ENCODE peak calls at places on chromosomes 3 and 15, in four cellular contexts. A, I, H and U are unnamed samples.

GRCh38 chr3:84836961-84837360 is 121.8 kb upstream of the CADM2 start:
- DNase-seq in A (no peak), I (no peak), H (no peak), U (peak)

GRCh38 chr15:80489030-80489594 is 84.9 kb downstream of the ARNT2 start:
- DNase-seq in A (no peak), I (no peak), H (no peak), U (no peak)

GRCh38 chr3:108645364-108645763 is 55.8 kb downstream of the DZIP3 start:
- DNase-seq in A (no peak), I (no peak), H (no peak), U (no peak)

GRCh38 chr15:60682615-60683014 is 203.7 kb upstream of the ICE2 start:
- DNase-seq in A (no peak), I (no peak), H (no peak), U (no peak)

GRCh38 chr3:6803652-6804051 is 57.3 kb upstream of the GRM7 start:
- DNase-seq in A (no peak), I (no peak), H (no peak), U (no peak)

GRCh38 chr3:24199775-24200247 is 254.7 kb downstream of the NR1D2 start:
- DNase-seq in A (no peak), I (no peak), H (no peak), U (no peak)

GRCh38 chr3:194664857-194665256 is 7.1 kb downstream of the LSG1 start:
- DNase-seq in A (no peak), I (no peak), H (no peak), U (no peak)

GRCh38 chr3:98333989-98334606 is 19.6 kb upstream of the OR5K4 start:
- DNase-seq in A (no peak), I (no peak), H (no peak), U (no peak)

GRCh38 chr3:127669541-127670228 is 3.1 kb upstream of the ABTB1 start:
- DNase-seq in A (no peak), I (no peak), H (no peak), U (no peak)

GRCh38 chr3:60073228-60073627 is 1023.4 kb upstream of the CFAP20DC start:
- DNase-seq in A (no peak), I (no peak), H (no peak), U (no peak)

GRCh38 chr3:136134091-136134490 is 62.0 kb downstream of the MSL2 start:
- DNase-seq in A (no peak), I (no peak), H (no peak), U (no peak)

GRCh38 chr3:171745577-171746319 is 64.5 kb downstream of the PLD1 start:
- DNase-seq in A (no peak), I (peak), H (no peak), U (no peak)

GRCh38 chr15:48842501-48842900 is 31.6 kb upstream of the CEP152 start:
- DNase-seq in A (no peak), I (no peak), H (no peak), U (no peak)

GRCh38 chr3:178546079-178546478 is 9.8 kb downstream of the KCNMB2 start:
- DNase-seq in A (no peak), I (no peak), H (no peak), U (no peak)

GRCh38 chr3:169812844-169813677 is at the start of the genes LRRC34 and LRRIQ4:
- DNase-seq in A (peak), I (peak), H (peak), U (peak)

GRCh38 chr3:39180546-39181346 is 11.6 kb downstream of the XIRP1 start:
- DNase-seq in A (peak), I (peak), H (peak), U (peak)

GRCh38 chr3:194089357-194090177 is 46.4 kb upstream of the HES1 start:
- DNase-seq in A (no peak), I (peak), H (peak), U (peak)

GRCh38 chr3:192901435-192901834 is 16.2 kb downstream of the MB21D2 start:
- DNase-seq in A (no peak), I (no peak), H (no peak), U (no peak)

GRCh38 chr15:100999369-100999768 is 80.2 kb downstream of the LRRK1 start:
- DNase-seq in A (no peak), I (no peak), H (no peak), U (no peak)

GRCh38 chr3:146374146-146374545 is 95.2 kb downstream of the PLSCR2 start:
- DNase-seq in A (no peak), I (no peak), H (no peak), U (no peak)

GRCh38 chr3:58535531-58536500 is 1.2 kb downstream of the ACOX2 start:
- DNase-seq in A (peak), I (no peak), H (no peak), U (no peak)

GRCh38 chr3:159237221-159237620 is 435.4 kb downstream of the MFSD1 start:
- DNase-seq in A (no peak), I (no peak), H (no peak), U (no peak)

GRCh38 chr3:54897028-54897711 is 30.7 kb downstream of the LRTM1 start:
- DNase-seq in A (no peak), I (no peak), H (no peak), U (no peak)

GRCh38 chr3:25288416-25288815 is 139.6 kb upstream of the RARB start:
- DNase-seq in A (no peak), I (no peak), H (no peak), U (no peak)

GRCh38 chr3:23991236-23992050 is 46.4 kb downstream of the NR1D2 start:
- DNase-seq in A (no peak), I (no peak), H (no peak), U (no peak)

GRCh38 chr3:111714305-111714704 is 119.2 kb upstream of the ZBED2 start:
- DNase-seq in A (no peak), I (no peak), H (no peak), U (no peak)

GRCh38 chr3:126782554-126782953 is 78.5 kb downstream of the CHCHD6 start:
- DNase-seq in A (peak), I (no peak), H (no peak), U (no peak)

GRCh38 chr15:38378162-38378560 is 75.8 kb upstream of the FAM98B start:
- DNase-seq in A (peak), I (peak), H (peak), U (peak)
- H3K4me3 ChIP-seq in A (no peak), I (no peak), H (no peak), U (no peak)

GRCh38 chr3:143171141-143171651 is 51.6 kb downstream of the CHST2 start:
- DNase-seq in A (no peak), I (no peak), H (no peak), U (no peak)

GRCh38 chr3:143170043-143170442 is 50.5 kb downstream of the CHST2 start:
- DNase-seq in A (no peak), I (no peak), H (no peak), U (no peak)

GRCh38 chr3:143171656-143172055 is 52.1 kb downstream of the CHST2 start:
- DNase-seq in A (no peak), I (no peak), H (no peak), U (no peak)

GRCh38 chr3:143172313-143173054 is 52.9 kb downstream of the CHST2 start:
- DNase-seq in A (no peak), I (no peak), H (no peak), U (no peak)

DNA sequence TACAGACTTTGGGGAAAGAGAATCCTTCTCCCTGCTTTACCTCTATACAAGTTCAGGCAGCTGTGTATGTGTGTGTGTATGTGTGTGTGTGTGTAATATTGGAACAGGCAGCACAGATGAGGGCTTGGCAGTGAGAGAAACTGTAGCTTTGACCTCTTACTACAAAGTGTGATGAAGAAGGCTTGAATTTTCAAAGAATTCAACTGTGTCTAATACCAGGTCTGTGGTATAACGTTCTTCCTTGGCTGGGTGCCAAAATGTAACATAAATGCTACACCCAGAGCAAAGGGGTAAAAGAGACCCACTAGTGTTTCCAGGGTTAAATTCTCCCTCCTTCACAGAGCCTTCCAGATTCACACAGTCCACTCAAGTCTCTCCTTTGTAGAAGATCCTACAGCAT is 51.1 kb downstream of the CHST2 start:
- DNase-seq in A (no peak), I (no peak), H (no peak), U (no peak)
- H3K4me3 ChIP-seq in A (no peak), I (no peak), H (no peak), U (no peak)

DNA sequence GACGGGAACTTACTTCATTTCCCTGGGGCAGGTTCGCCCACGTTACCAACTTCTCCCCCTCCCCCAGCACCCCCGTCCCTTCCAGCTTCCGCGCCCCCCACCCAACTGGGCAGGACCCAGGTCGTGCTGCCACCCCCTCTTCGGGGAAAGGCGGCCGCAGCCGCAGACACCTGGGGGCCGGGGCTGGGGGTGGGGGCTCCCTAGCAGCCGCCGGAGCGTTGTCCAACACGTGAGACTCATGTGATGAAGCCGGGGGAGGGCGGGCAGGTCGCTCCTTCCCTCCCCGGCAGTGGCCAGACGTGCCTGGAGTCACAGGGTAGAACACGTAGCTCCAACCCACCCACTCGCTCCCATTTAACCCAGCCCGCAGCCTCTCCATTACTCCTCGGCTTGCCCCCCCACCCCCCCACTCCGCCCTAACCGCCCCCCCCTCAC is 254 bp upstream of the BHLHE40 start:
- DNase-seq in A (peak), I (peak), H (peak), U (peak)
- H3K4me3 ChIP-seq in A (peak), I (peak), H (peak), U (peak)

DNA sequence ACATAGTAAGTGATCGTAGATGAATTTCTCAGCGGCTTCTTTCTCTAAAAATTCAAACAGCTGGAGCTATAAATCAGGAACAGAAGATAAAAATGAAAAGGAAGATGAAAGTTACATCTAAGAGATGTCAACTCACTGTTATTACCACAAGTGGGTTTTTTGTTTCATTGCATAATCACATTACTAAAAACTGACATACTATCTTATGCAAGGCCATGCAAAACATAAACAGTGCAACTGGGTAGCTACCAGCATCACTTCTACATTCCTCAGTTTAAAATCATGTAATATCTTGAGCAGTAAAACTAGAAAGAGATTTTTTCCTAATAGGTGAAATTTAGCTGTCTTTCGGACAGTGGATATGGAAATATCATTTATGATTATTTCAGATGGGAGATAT is 14.9 kb downstream of the MINDY4B start:
- DNase-seq in A (no peak), I (no peak), H (no peak), U (no peak)
- H3K4me3 ChIP-seq in A (no peak), I (no peak), H (no peak), U (no peak)

GRCh38 chr3:12993022-12993622 is 80.1 kb downstream of the IQSEC1 start:
- DNase-seq in A (no peak), I (peak), H (peak), U (no peak)
- H3K4me3 ChIP-seq in A (no peak), I (peak), H (peak), U (peak)

GRCh38 chr15:33985287-33985686 is 17.0 kb downstream of the CHRM5 start:
- DNase-seq in A (no peak), I (no peak), H (no peak), U (no peak)
- H3K4me3 ChIP-seq in A (no peak), I (no peak), H (no peak), U (no peak)

GRCh38 chr15:84840255-84840654 is 23.1 kb downstream of the ALPK3 start:
- DNase-seq in A (no peak), I (no peak), H (peak), U (peak)
- H3K4me3 ChIP-seq in A (no peak), I (no peak), H (no peak), U (no peak)

DNA sequence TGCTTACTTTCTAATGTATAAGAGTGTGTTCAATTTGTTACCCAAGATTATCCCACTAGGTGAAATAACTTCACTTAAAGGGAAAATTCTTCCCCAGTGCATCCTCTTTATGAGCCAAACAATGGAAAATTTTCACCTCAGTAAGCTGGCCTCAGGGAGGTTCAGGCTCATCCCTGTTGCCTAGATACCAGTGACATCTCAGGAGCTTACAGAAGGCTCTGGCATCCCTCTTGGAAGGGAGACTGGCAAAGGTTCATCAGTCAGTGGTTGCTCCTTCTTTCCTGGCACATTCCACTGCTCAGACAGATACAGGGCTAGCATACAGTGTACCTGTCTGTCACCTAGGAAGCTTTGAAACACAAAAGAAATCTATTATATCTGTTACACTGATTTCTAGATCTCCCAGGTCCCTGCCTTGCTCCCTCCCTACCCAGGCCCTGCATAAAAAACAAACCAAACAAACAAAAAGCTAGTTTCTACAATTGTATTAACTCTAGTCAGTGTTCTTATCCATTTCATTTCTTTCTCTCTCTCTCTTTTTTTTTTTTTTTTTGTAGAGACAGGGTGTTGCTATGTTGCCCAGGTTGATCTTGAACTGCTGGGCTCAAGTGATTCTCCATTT is 1.7 kb downstream of the IP6K2 start:
- DNase-seq in A (no peak), I (no peak), H (no peak), U (no peak)
- H3K4me3 ChIP-seq in A (no peak), I (peak), H (peak), U (peak)

DNA sequence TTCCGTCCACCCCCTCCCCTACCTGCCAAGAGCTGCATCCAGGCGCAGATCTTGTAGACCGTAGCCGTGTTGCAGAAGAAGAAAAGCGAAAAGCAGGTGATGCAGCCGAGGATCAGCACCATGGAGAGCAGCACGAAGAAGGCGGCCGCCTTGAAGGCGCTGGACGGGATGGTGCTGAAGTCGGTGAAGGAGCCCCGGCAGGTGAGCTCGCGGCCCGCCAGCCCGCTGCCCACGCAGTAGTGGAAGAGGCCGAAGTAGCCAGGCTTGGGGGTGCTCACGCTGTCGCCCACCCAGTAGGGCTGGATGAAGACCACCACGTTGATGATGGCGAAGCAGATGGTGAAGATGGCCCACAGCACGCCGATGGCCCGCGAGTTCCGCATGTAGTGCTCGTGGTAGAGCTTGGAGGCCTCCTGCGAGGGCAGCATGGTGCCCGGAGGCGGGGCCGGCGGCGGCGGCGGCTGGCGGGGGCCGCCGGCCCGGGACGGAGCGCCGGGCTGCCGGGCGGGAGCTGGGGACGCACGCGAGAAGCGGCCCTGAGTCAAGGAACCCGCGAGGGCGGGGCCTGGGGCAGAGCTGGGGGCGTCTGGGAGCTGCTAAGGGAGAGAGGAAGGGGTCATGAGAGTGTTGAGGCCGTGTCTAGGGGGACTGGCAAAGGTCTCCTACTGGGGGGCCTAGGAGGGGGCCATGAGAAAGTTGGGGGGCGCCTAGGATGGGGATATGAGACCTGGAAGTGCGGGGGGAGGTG is 1.2 kb downstream of the LHFPL4 start:
- DNase-seq in A (peak), I (peak), H (peak), U (peak)
- H3K4me3 ChIP-seq in A (no peak), I (no peak), H (no peak), U (no peak)

DNA sequence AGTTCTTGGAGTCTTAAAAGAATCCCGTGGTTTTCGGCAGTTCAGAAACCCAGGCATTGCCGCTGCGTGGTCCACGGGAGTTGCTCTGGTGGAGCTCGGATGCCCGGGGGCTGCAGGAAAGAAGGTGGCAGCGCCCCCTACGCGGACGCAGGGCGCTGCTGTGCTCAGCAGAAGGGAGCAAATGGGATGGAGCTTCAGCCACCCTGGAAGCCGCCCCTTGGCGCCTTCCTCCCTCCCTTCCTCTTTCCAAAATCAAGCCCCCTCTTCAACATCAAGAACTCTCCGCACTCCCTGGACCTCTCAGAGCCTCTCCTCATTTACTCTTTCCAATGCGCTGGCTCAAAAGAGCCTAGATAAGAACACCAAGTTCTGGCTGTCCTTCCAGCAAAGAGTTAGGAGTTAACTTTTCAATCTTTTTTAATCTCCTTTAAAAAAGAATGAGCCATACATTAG is 880 bp upstream of the CHRNA7 start:
- DNase-seq in A (peak), I (peak), H (no peak), U (peak)
- H3K4me3 ChIP-seq in A (no peak), I (peak), H (peak), U (peak)